ENCODE peak calls at places on chromosomes 13 and 19, in ten cellular contexts. B is suprapubic skin, G is K562, O is stomach, H is transverse colon, S is sigmoid colon, X is esophagus muscularis mucosa, N is HepG2, M is SK-N-SH, K is H1. U is an unnamed sample.

GRCh38 chr13:113672002-113672651 is 5.1 kb downstream of the GRK1 start:
- DNase-seq in M (no peak), X (no peak), K (no peak), S (no peak), H (no peak), B (peak), N (no peak), G (no peak), O (no peak), U (peak)

GRCh38 chr13:108086678-108087077 is 128.7 kb downstream of the LIG4 start:
- DNase-seq in S (no peak), X (no peak), O (no peak), N (no peak), M (no peak), B (no peak), K (no peak), H (no peak), G (no peak), U (peak)

GRCh38 chr19:48925240-48925843 is 8.2 kb upstream of the DHDH start:
- DNase-seq in B (no peak), H (no peak), K (no peak), X (no peak), S (no peak), O (no peak), N (peak), M (no peak), G (no peak), U (no peak)

GRCh38 chr19:27654266-27654990 is 1558.5 kb downstream of the UQCRFS1 start:
- DNase-seq in B (no peak), H (no peak), O (no peak), N (no peak), M (no peak), S (no peak), X (peak), K (no peak), G (no peak), U (no peak)

GRCh38 chr19:56091751-56092546 is 29.1 kb downstream of the ZNF787 start:
- DNase-seq in B (no peak), X (no peak), G (no peak), O (no peak), S (no peak), K (no peak), M (no peak), N (no peak), H (no peak), U (peak)

GRCh38 chr13:99388334-99388923 is 81.2 kb upstream of the GPR183 start:
- DNase-seq in H (no peak), K (peak), X (no peak), N (no peak), S (no peak), G (no peak), M (no peak), B (no peak), O (no peak), U (no peak)

GRCh38 chr19:5452594-5453565 is 2.3 kb upstream of the ZNRF4 start:
- DNase-seq in O (no peak), N (peak), M (peak), H (no peak), G (peak), K (no peak), S (no peak), X (no peak), B (no peak), U (no peak)

GRCh38 chr13:99617474-99618255 is 116.4 kb downstream of the TM9SF2 start:
- DNase-seq in O (no peak), S (no peak), H (peak), X (no peak), M (peak), N (peak), B (no peak), G (peak), K (peak), U (no peak)

GRCh38 chr13:104098421-104098820 is 1032.2 kb upstream of the SLC10A2 start:
- DNase-seq in O (no peak), X (no peak), B (no peak), N (no peak), S (no peak), G (no peak), H (no peak), M (no peak), K (no peak), U (no peak)

GRCh38 chr13:79799466-79799865 is 318.5 kb downstream of the NDFIP2 start:
- DNase-seq in S (no peak), B (no peak), O (no peak), G (no peak), N (no peak), M (peak), K (no peak), H (no peak), X (no peak), U (no peak)

GRCh38 chr13:45604892-45605291 is 10.6 kb downstream of the ERICH6B start:
- DNase-seq in X (no peak), N (no peak), H (no peak), B (no peak), M (no peak), S (no peak), G (no peak), K (no peak), O (no peak), U (no peak)

GRCh38 chr13:113013303-113013702 is 44.3 kb downstream of the MCF2L start:
- DNase-seq in N (no peak), H (no peak), B (no peak), G (no peak), S (no peak), X (no peak), K (no peak), M (no peak), O (peak), U (peak)

GRCh38 chr13:33678906-33679657 is 138.9 kb upstream of the RFC3 start:
- DNase-seq in H (peak), M (no peak), K (no peak), X (no peak), N (peak), G (peak), O (peak), S (peak), B (no peak), U (no peak)

GRCh38 chr19:56098731-56099577 is 22.1 kb downstream of the ZNF787 start:
- DNase-seq in S (no peak), G (no peak), K (no peak), X (no peak), H (no peak), O (no peak), B (no peak), M (no peak), N (no peak), U (peak)

GRCh38 chr13:93517658-93518057 is 291.1 kb downstream of the GPC6 start:
- DNase-seq in X (no peak), M (no peak), G (no peak), H (no peak), K (no peak), S (no peak), O (no peak), N (no peak), B (no peak), U (no peak)

GRCh38 chr13:98507060-98507797 is 69.7 kb downstream of the STK24 start:
- DNase-seq in S (peak), K (no peak), X (no peak), M (peak), H (peak), O (peak), G (peak), B (no peak), N (peak), U (peak)

GRCh38 chr19:48713041-48713863 is 6.3 kb downstream of the MAMSTR start:
- DNase-seq in X (no peak), N (no peak), H (no peak), M (peak), B (no peak), G (peak), O (no peak), K (peak), S (no peak), U (no peak)

GRCh38 chr19:7795555-7796161 is 32.6 kb downstream of the CLEC4M start:
- DNase-seq in X (no peak), H (no peak), G (peak), N (no peak), M (no peak), S (no peak), O (no peak), K (no peak), B (no peak), U (no peak)

GRCh38 chr19:38224014-38224862 is at the start of gene DPF1:
- DNase-seq in S (no peak), B (no peak), K (peak), M (peak), G (peak), O (peak), H (peak), X (no peak), N (peak), U (no peak)

GRCh38 chr19:53192771-53193533 is at the start of gene ZNF665:
- DNase-seq in S (peak), H (peak), B (peak), N (no peak), G (peak), X (peak), O (peak), K (peak), M (peak), U (peak)

GRCh38 chr19:9498183-9498902 is at the start of gene ZNF560:
- DNase-seq in X (no peak), G (peak), M (peak), H (no peak), B (no peak), O (no peak), N (no peak), S (no peak), K (peak), U (peak)

GRCh38 chr13:27962128-27962841 is 6.8 kb downstream of the CDX2 start:
- DNase-seq in H (peak), B (peak), X (no peak), K (peak), S (no peak), N (peak), G (no peak), M (peak), O (no peak), U (no peak)

GRCh38 chr19:55212447-55212846 is 3.1 kb upstream of the PTPRH start:
- DNase-seq in M (no peak), G (peak), H (peak), B (no peak), X (no peak), N (peak), S (no peak), K (no peak), O (no peak), U (peak)

GRCh38 chr19:5113101-5113557 is 144.2 kb downstream of the KDM4B start:
- DNase-seq in M (no peak), S (no peak), H (no peak), B (no peak), G (no peak), N (no peak), X (no peak), K (no peak), O (no peak), U (peak)

GRCh38 chr19:45467115-45467455 is 711 bp upstream of the FOSB start:
- DNase-seq in O (no peak), K (no peak), B (no peak), S (no peak), H (no peak), G (peak), N (no peak), M (no peak), X (no peak), U (no peak)

GRCh38 chr13:49993666-49994065 is 3.2 kb upstream of the TRIM13 start:
- DNase-seq in B (no peak), M (no peak), X (no peak), G (no peak), H (no peak), S (no peak), K (no peak), O (no peak), N (no peak), U (no peak)

GRCh38 chr13:77988355-77988754 is 69.7 kb upstream of the EDNRB start:
- DNase-seq in N (no peak), H (no peak), M (no peak), X (no peak), O (no peak), K (no peak), B (no peak), S (no peak), G (no peak), U (no peak)

GRCh38 chr19:49560358-49560900 is 19.9 kb downstream of the NOSIP start:
- DNase-seq in K (no peak), B (no peak), N (no peak), O (no peak), M (no peak), G (peak), H (peak), X (no peak), S (no peak), U (no peak)

GRCh38 chr13:30713133-30713532 is 22.2 kb upstream of the ALOX5AP start:
- DNase-seq in X (no peak), S (no peak), N (no peak), O (no peak), G (no peak), B (no peak), H (peak), M (no peak), K (no peak), U (peak)

GRCh38 chr13:95404141-95404882 is 103.1 kb upstream of the ABCC4 start:
- DNase-seq in O (peak), N (peak), K (peak), X (no peak), M (peak), G (peak), H (peak), S (peak), B (peak), U (peak)

GRCh38 chr13:48580185-48580803 is 47.4 kb upstream of the RCBTB2 start:
- DNase-seq in O (peak), B (no peak), G (peak), X (peak), H (peak), N (peak), K (peak), M (peak), S (peak), U (no peak)
- TF ChIP-seq EP300 in O (no peak), B (no peak), G (no peak), X (no peak), H (no peak), N (no peak), K (no peak), M (no peak), S (no peak), U (no peak)

DNA sequence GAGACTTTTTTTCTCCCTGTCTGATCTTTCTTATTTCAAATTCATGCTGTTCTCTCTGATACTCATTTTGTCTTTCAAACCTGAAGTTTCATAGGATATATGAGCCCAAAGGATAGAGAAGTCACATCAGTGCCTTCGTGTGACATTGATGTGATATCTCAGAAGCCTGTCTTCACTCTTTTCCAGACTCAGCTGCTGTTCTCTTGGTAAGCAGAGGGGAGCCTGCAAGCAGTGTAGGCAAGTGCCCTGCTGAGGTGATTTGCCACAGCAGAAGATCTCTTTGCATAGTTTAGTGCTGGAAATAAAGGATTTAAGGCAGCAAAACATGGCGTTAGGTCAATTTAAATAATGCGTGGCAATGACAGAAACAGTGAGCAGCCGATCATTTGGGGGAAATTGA is 346.7 kb downstream of the ITGBL1 start:
- DNase-seq in X (no peak), N (no peak), H (no peak), G (no peak), M (no peak), K (no peak), S (no peak), O (no peak), B (no peak), U (no peak)
- H3K4me3 ChIP-seq in X (no peak), N (no peak), H (no peak), G (no peak), M (no peak), K (no peak), S (no peak), O (no peak), B (no peak), U (no peak)

GRCh38 chr19:2315818-2316353 is 7.9 kb upstream of the LINGO3 start:
- DNase-seq in H (peak), N (peak), O (peak), G (peak), K (peak), S (peak), M (peak), B (no peak), X (peak), U (peak)
- TF ChIP-seq POLR2AphosphoS5 in H (no peak), N (no peak), O (no peak), G (no peak), K (no peak), S (no peak), M (no peak), B (no peak), X (no peak), U (no peak)

GRCh38 chr19:33641261-33641660 is 19.5 kb downstream of the CHST8 start:
- DNase-seq in H (no peak), N (no peak), S (no peak), X (no peak), M (no peak), G (no peak), B (peak), O (no peak), K (no peak), U (no peak)
- TF ChIP-seq EP300 in H (no peak), N (no peak), S (no peak), X (no peak), M (no peak), G (no peak), B (no peak), O (no peak), K (no peak), U (no peak)

GRCh38 chr13:102825400-102825799 is 20.4 kb upstream of the ERCC5 start:
- DNase-seq in M (no peak), N (no peak), K (no peak), B (no peak), S (no peak), H (no peak), O (no peak), G (no peak), X (no peak), U (no peak)
- H3K4me3 ChIP-seq in M (no peak), N (no peak), K (no peak), B (no peak), S (no peak), H (no peak), O (no peak), G (no peak), X (no peak), U (no peak)

GRCh38 chr13:105432408-105432807 is 1103.1 kb downstream of the EFNB2 start:
- DNase-seq in N (no peak), G (no peak), B (no peak), O (no peak), M (no peak), S (no peak), X (no peak), K (no peak), H (no peak), U (no peak)
- TF ChIP-seq POLR2AphosphoS5 in N (no peak), G (no peak), B (no peak), O (no peak), M (no peak), S (no peak), X (no peak), K (no peak), H (no peak), U (no peak)

GRCh38 chr19:46839752-46840151 is 10.9 kb downstream of the AP2S1 start:
- DNase-seq in N (no peak), K (no peak), X (no peak), M (peak), O (peak), G (no peak), H (peak), B (no peak), S (no peak), U (no peak)

GRCh38 chr19:46840157-46840942 is 10.3 kb downstream of the AP2S1 start:
- DNase-seq in M (peak), B (no peak), K (peak), S (peak), H (peak), N (peak), X (no peak), G (peak), O (peak), U (peak)

GRCh38 chr19:46842791-46843190 is 7.9 kb downstream of the AP2S1 start:
- DNase-seq in H (no peak), X (no peak), K (no peak), M (no peak), N (no peak), G (no peak), B (no peak), O (no peak), S (no peak), U (no peak)

GRCh38 chr19:46844067-46844489 is 6.6 kb downstream of the AP2S1 start:
- DNase-seq in K (no peak), O (no peak), X (no peak), H (no peak), G (peak), S (no peak), N (no peak), M (no peak), B (no peak), U (no peak)

GRCh38 chr19:46841458-46842083 is 9.1 kb downstream of the AP2S1 start:
- DNase-seq in B (no peak), O (peak), K (no peak), H (peak), S (no peak), M (no peak), X (no peak), G (peak), N (no peak), U (no peak)
- TF ChIP-seq EP300 in B (no peak), O (no peak), K (no peak), H (no peak), S (no peak), M (no peak), X (no peak), G (no peak), N (no peak), U (no peak)

GRCh38 chr19:18900700-18901502 is 4.9 kb upstream of the CERS1 start:
- DNase-seq in N (no peak), M (no peak), H (no peak), B (no peak), S (no peak), K (no peak), G (no peak), O (no peak), X (no peak), U (peak)
- H3K4me3 ChIP-seq in N (no peak), M (no peak), H (no peak), B (no peak), S (no peak), K (no peak), G (no peak), O (no peak), X (no peak), U (no peak)

GRCh38 chr19:58353717-58354477 is 605 bp upstream of the A1BG start:
- DNase-seq in X (no peak), B (no peak), S (no peak), G (no peak), M (no peak), O (no peak), H (no peak), K (no peak), N (no peak), U (no peak)
- TF ChIP-seq POLR2AphosphoS5 in X (no peak), B (no peak), S (no peak), G (no peak), M (no peak), O (no peak), H (no peak), K (no peak), N (no peak), U (no peak)

DNA sequence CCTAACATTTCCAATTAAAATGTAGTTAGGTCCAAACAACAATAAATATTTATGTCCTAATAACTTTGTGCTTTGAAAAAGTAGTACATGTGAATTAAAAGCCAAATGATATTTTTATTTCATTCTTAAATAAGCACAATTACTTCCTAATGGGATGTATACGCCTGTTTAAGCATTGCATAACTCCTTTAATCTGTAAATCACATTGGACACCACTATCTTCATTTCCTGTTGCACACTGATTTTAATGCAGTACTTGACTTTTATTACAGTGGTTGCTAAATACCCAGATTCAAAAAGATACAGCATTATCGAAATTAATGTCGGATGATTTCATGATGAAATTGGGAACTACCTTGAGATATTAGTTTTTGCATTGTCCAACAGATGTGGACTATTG is 70.9 kb downstream of the TNFSF11 start:
- DNase-seq in X (no peak), N (no peak), H (no peak), K (no peak), O (no peak), G (no peak), M (no peak), B (no peak), S (no peak), U (no peak)
- TF ChIP-seq EP300 in X (no peak), N (no peak), H (no peak), K (no peak), O (no peak), G (no peak), M (no peak), B (no peak), S (no peak), U (no peak)